ENCODE peak calls at places on chromosomes 5 and 9, in seven cellular contexts. C is LoVo; B is EL; M is GM12865; P is HEK293T; I is activated naive CD4-positive, alpha-beta T cell treated with anti-CD3 and anti-CD28 coated beads, Interleukin-2, amount 50 U/mL, for 16 hours; D is Caco-2. W is an unnamed sample.

GRCh38 chr5:8756498-8757084 is 789.3 kb downstream of the SEMA5A start:
- DNase-seq in C (peak), B (peak), M (peak), P (no peak), I (no peak), D (no peak), W (no peak)

GRCh38 chr5:160979356-160979755 is 127.3 kb upstream of the ATP10B start:
- DNase-seq in C (no peak), B (no peak), M (peak), P (no peak), I (no peak), D (no peak), W (no peak)

GRCh38 chr5:154197801-154198461 is 7.4 kb downstream of the GALNT10 start:
- DNase-seq in C (peak), B (peak), M (peak), P (no peak), I (peak), D (no peak), W (peak)

GRCh38 chr5:44245936-44246335 is 143.3 kb downstream of the FGF10 start:
- DNase-seq in C (no peak), B (no peak), M (no peak), P (no peak), I (no peak), D (no peak), W (no peak)

GRCh38 chr5:159805021-159805420 is 111.3 kb upstream of the ADRA1B start:
- DNase-seq in C (no peak), B (no peak), M (no peak), P (no peak), I (no peak), D (no peak), W (no peak)

GRCh38 chr9:34783951-34784487 is 74.1 kb upstream of the CCL21 start:
- DNase-seq in C (no peak), B (no peak), M (peak), P (no peak), I (no peak), D (no peak), W (no peak)

GRCh38 chr9:127980056-127980705 is 608 bp downstream of the EEIG1 start:
- DNase-seq in C (peak), B (peak), M (peak), P (no peak), I (peak), D (peak), W (peak)

GRCh38 chr5:97250113-97250512 is 67.1 kb upstream of the RIOK2 start:
- DNase-seq in C (no peak), B (no peak), M (no peak), P (no peak), I (no peak), D (no peak), W (no peak)

GRCh38 chr5:147411612-147412310 is 98.1 kb downstream of the DPYSL3 start:
- DNase-seq in C (no peak), B (no peak), M (no peak), P (no peak), I (no peak), D (no peak), W (no peak)

GRCh38 chr5:31021181-31021624 is 172.3 kb upstream of the CDH6 start:
- DNase-seq in C (no peak), B (no peak), M (no peak), P (no peak), I (no peak), D (peak), W (no peak)

GRCh38 chr5:149062371-149063016 is 368 bp downstream of the SH3TC2 start:
- DNase-seq in C (peak), B (peak), M (no peak), P (no peak), I (no peak), D (peak), W (no peak)

GRCh38 chr9:122190597-122191381 is 31.1 kb downstream of the MORN5 start:
- DNase-seq in C (peak), B (peak), M (peak), P (no peak), I (no peak), D (no peak), W (no peak)

GRCh38 chr5:34599471-34600117 is 56.5 kb upstream of the RAI14 start:
- DNase-seq in C (peak), B (peak), M (no peak), P (no peak), I (no peak), D (no peak), W (no peak)

GRCh38 chr5:122101636-122102285 is 23.7 kb upstream of the LOX start:
- DNase-seq in C (peak), B (peak), M (peak), P (peak), I (no peak), D (no peak), W (no peak)

GRCh38 chr9:36956908-36957307 is 77.2 kb downstream of the PAX5 start:
- DNase-seq in C (no peak), B (no peak), M (no peak), P (no peak), I (no peak), D (no peak), W (no peak)